ENCODE peak calls at places on chromosomes 5 and 9, in ten cellular contexts. I is CD8-positive, alpha-beta T cell; N is heart right ventricle; M is bronchial epithelial cell; Q is prostate gland; F is dorsolateral prefrontal cortex; E is right atrium auricular region; R is AG04450; S is uterus; O is upper lobe of left lung. U is an unnamed sample.

GRCh38 chr5:6572086-6572824 is 60.6 kb downstream of the NSUN2 start:
- DNase-seq in I (no peak), N (no peak), M (no peak), Q (peak; percentile 2), F (no peak), E (peak; percentile 52), R (no peak), S (no peak), O (peak; percentile 67), U (no peak)

GRCh38 chr5:53321721-53322120 is 158.7 kb upstream of the FST start:
- DNase-seq in I (no peak), N (no peak), M (no peak), Q (no peak), F (no peak), E (no peak), R (no peak), S (no peak), O (no peak), U (no peak)

GRCh38 chr5:74272019-74272775 is 368.3 kb downstream of the ENC1 start:
- DNase-seq in I (no peak), N (no peak), M (peak; percentile 60), Q (no peak), F (no peak), E (no peak), R (no peak), S (no peak), O (no peak), U (no peak)

GRCh38 chr9:106921989-106922388 is 59.0 kb downstream of the ZNF462 start:
- DNase-seq in I (no peak), N (no peak), M (peak; percentile 29), Q (no peak), F (no peak), E (no peak), R (no peak), S (no peak), O (no peak), U (no peak)

GRCh38 chr5:137122558-137122957 is 376.6 kb downstream of the SPOCK1 start:
- DNase-seq in I (no peak), N (no peak), M (no peak), Q (no peak), F (no peak), E (no peak), R (no peak), S (no peak), O (no peak), U (no peak)

GRCh38 chr5:15452780-15453179 is 47.2 kb upstream of the FBXL7 start:
- DNase-seq in I (no peak), N (no peak), M (no peak), Q (no peak), F (no peak), E (no peak), R (no peak), S (no peak), O (no peak), U (no peak)

GRCh38 chr5:5295361-5295760 is 127.1 kb upstream of the ICE1 start:
- DNase-seq in I (no peak), N (no peak), M (no peak), Q (no peak), F (peak; percentile 97), E (peak; percentile 44), R (no peak), S (no peak), O (no peak), U (no peak)

GRCh38 chr9:26706223-26706622 is 186.4 kb downstream of the CAAP1 start:
- DNase-seq in I (no peak), N (no peak), M (peak; percentile 55), Q (no peak), F (no peak), E (no peak), R (no peak), S (no peak), O (no peak), U (no peak)

GRCh38 chr9:71644819-71645362 is 123.4 kb downstream of the CEMIP2 start:
- DNase-seq in I (no peak), N (no peak), M (no peak), Q (no peak), F (no peak), E (no peak), R (no peak), S (no peak), O (no peak), U (no peak)

GRCh38 chr9:111399772-111400563 is 69.9 kb upstream of the OR2K2 start:
- DNase-seq in I (no peak), N (no peak), M (peak; percentile 84), Q (no peak), F (no peak), E (no peak), R (no peak), S (no peak), O (no peak), U (peak; percentile 58)

GRCh38 chr9:78539904-78540303 is 243.0 kb downstream of the PSAT1 start:
- DNase-seq in I (no peak), N (no peak), M (no peak), Q (peak; percentile 8), F (no peak), E (no peak), R (peak; percentile 4), S (no peak), O (no peak), U (no peak)

GRCh38 chr5:43309122-43309521 is 4.1 kb downstream of the HMGCS1 start:
- DNase-seq in I (no peak), N (no peak), M (no peak), Q (no peak), F (no peak), E (no peak), R (no peak), S (no peak), O (no peak), U (no peak)

GRCh38 chr5:181127907-181128626 is 2.9 kb downstream of the OR2V1 start:
- DNase-seq in I (no peak), N (no peak), M (no peak), Q (no peak), F (no peak), E (no peak), R (no peak), S (no peak), O (no peak), U (no peak)

GRCh38 chr5:72531496-72532190 is 24.4 kb upstream of the ZNF366 start:
- DNase-seq in I (no peak), N (no peak), M (no peak), Q (no peak), F (no peak), E (no peak), R (no peak), S (no peak), O (no peak), U (no peak)

GRCh38 chr9:84001621-84002020 is 21.0 kb downstream of the RMI1 start:
- DNase-seq in I (no peak), N (no peak), M (no peak), Q (no peak), F (no peak), E (no peak), R (no peak), S (no peak), O (no peak), U (no peak)

GRCh38 chr5:6745706-6746217 is 32.5 kb downstream of the TENT4A start:
- DNase-seq in I (peak; percentile 29), N (no peak), M (peak; percentile 65), Q (peak; percentile 37), F (peak; percentile 36), E (no peak), R (peak; percentile 21), S (no peak), O (no peak), U (no peak)

DNA sequence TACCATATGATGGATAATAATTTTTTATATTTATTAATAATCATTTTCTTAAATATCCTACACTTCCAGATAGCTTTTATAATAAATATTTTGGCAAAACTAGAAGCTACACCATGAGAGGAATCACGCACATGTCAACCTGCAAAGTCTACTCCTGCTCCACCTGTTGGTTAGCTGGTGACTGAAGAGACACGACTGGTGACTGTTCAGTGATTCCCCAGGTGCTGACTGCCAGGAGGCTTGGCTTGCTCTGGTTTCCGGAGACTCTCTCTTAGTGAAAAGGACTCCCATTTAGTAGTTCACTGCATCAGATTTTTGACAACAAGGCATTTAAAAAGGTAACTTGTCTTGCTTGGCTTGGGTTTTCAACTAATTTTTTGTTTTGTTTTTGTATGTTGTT is 20.9 kb downstream of the GZMA start:
- DNase-seq in I (no peak), N (no peak), M (no peak), Q (no peak), F (no peak), E (no peak), R (no peak), S (no peak), O (no peak), U (no peak)
- H3K27me3 ChIP-seq in I (no peaks in the 10 kb centered on the region), N (peaks cover 14% of the 10 kb centered on the region), M (no peaks in the 10 kb centered on the region), Q (no peaks in the 10 kb centered on the region), F (peaks cover 3% of the 10 kb centered on the region), E (no peaks in the 10 kb centered on the region), R (peaks cover 25% of the 10 kb centered on the region), S (no peaks in the 10 kb centered on the region), O (no peaks in the 10 kb centered on the region), U (no peaks in the 10 kb centered on the region)

GRCh38 chr5:79562351-79563246 is 48.7 kb upstream of the HOMER1 start:
- DNase-seq in I (no peak), N (no peak), M (peak; percentile 67), Q (no peak), F (no peak), E (no peak), R (no peak), S (no peak), O (no peak), U (no peak)
- H3K27me3 ChIP-seq in I (no peaks in the 10 kb centered on the region), N (no peaks in the 10 kb centered on the region), M (no peaks in the 10 kb centered on the region), Q (no peaks in the 10 kb centered on the region), F (no peaks in the 10 kb centered on the region), E (no peaks in the 10 kb centered on the region), R (no peaks in the 10 kb centered on the region), S (no peaks in the 10 kb centered on the region), O (no peaks in the 10 kb centered on the region), U (no peaks in the 10 kb centered on the region)

DNA sequence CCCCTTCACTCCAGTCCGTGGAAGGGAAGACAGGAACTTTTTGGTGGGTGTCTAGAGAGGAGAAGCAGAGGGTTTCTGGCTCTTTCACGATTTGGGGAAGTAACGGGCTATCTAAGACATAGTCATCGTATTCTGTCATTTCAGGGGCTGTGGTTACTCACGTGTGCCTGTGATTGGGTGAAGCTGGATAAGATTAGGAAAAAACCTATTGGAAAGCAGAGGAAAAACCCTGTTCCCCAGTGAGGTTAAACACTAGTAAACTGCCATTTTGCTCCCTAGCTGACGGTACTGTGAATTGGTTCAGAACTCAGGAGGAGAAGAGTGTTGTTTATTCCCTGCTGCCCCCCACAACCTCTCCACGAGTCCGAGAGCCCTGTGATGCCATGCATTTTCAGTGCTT is 45.0 kb upstream of the ROR2 start:
- DNase-seq in I (no peak), N (no peak), M (no peak), Q (no peak), F (no peak), E (no peak), R (no peak), S (no peak), O (no peak), U (no peak)
- H3K27me3 ChIP-seq in I (no peaks in the 10 kb centered on the region), N (peaks cover 12% of the 10 kb centered on the region), M (peaks cover 7% of the 10 kb centered on the region), Q (peaks cover 4% of the 10 kb centered on the region), F (peaks cover 9% of the 10 kb centered on the region), E (no peaks in the 10 kb centered on the region), R (peaks cover 9% of the 10 kb centered on the region), S (no peaks in the 10 kb centered on the region), O (no peaks in the 10 kb centered on the region), U (no peaks in the 10 kb centered on the region)

GRCh38 chr5:147287181-147287580 is 52.4 kb downstream of the STK32A start:
- DNase-seq in I (no peak), N (no peak), M (no peak), Q (no peak), F (no peak), E (no peak), R (no peak), S (no peak), O (no peak), U (no peak)

GRCh38 chr5:147290261-147290660 is 55.4 kb downstream of the STK32A start:
- DNase-seq in I (no peak), N (no peak), M (no peak), Q (no peak), F (no peak), E (no peak), R (no peak), S (no peak), O (no peak), U (no peak)

GRCh38 chr5:147286296-147286695 is 51.5 kb downstream of the STK32A start:
- DNase-seq in I (no peak), N (no peak), M (no peak), Q (no peak), F (no peak), E (no peak), R (no peak), S (no peak), O (no peak), U (no peak)
- H3K27me3 ChIP-seq in I (no peaks in the 10 kb centered on the region), N (no peaks in the 10 kb centered on the region), M (no peaks in the 10 kb centered on the region), Q (no peaks in the 10 kb centered on the region), F (no peaks in the 10 kb centered on the region), E (no peaks in the 10 kb centered on the region), R (peaks cover 2% of the 10 kb centered on the region), S (no peaks in the 10 kb centered on the region), O (no peaks in the 10 kb centered on the region), U (no peaks in the 10 kb centered on the region)